ENCODE peak calls at places on chromosome 14, in ten cellular contexts. One of them, this sample, is unnamed. For H3K9me3, the result is how much of the 10 kb centered on the place peaks cover.

GRCh38 chr14:91290986-91291385 is 46.5 kb upstream of the GPR68 start:
- DNase-seq in right lobe of liver: no peak
- DNase-seq in MM.1S: no peak
- DNase-seq in GM23248: no peak
- DNase-seq in AG04450: no peak
- DNase-seq in astrocyte: no peak
- DNase-seq in tibial artery: no peak
- DNase-seq in mammary epithelial cell: no peak
- DNase-seq in left ventricle myocardium inferior: no peak
- DNase-seq in psoas muscle: no peak
- DNase-seq in this sample: no peak

GRCh38 chr14:25132734-25133422 is 82.9 kb upstream of the STXBP6 start:
- DNase-seq in right lobe of liver: peak
- DNase-seq in MM.1S: peak
- DNase-seq in GM23248: peak
- DNase-seq in AG04450: no peak
- DNase-seq in astrocyte: peak
- DNase-seq in tibial artery: peak
- DNase-seq in mammary epithelial cell: peak
- DNase-seq in left ventricle myocardium inferior: peak
- DNase-seq in psoas muscle: peak
- DNase-seq in this sample: peak

GRCh38 chr14:90472632-90473031 is 75.8 kb downstream of the CALM1 start:
- DNase-seq in right lobe of liver: no peak
- DNase-seq in MM.1S: no peak
- DNase-seq in GM23248: no peak
- DNase-seq in AG04450: no peak
- DNase-seq in astrocyte: no peak
- DNase-seq in tibial artery: no peak
- DNase-seq in mammary epithelial cell: no peak
- DNase-seq in left ventricle myocardium inferior: no peak
- DNase-seq in psoas muscle: no peak
- DNase-seq in this sample: no peak

GRCh38 chr14:21078726-21079125 is 8.6 kb downstream of the ARHGEF40 start:
- DNase-seq in right lobe of liver: no peak
- DNase-seq in MM.1S: no peak
- DNase-seq in GM23248: no peak
- DNase-seq in AG04450: no peak
- DNase-seq in astrocyte: no peak
- DNase-seq in tibial artery: no peak
- DNase-seq in mammary epithelial cell: no peak
- DNase-seq in left ventricle myocardium inferior: no peak
- DNase-seq in psoas muscle: no peak
- DNase-seq in this sample: no peak

GRCh38 chr14:33516898-33517436 is 433.9 kb downstream of the EGLN3 start:
- DNase-seq in right lobe of liver: no peak
- DNase-seq in MM.1S: no peak
- DNase-seq in GM23248: no peak
- DNase-seq in AG04450: no peak
- DNase-seq in astrocyte: no peak
- DNase-seq in tibial artery: no peak
- DNase-seq in mammary epithelial cell: no peak
- DNase-seq in left ventricle myocardium inferior: no peak
- DNase-seq in psoas muscle: no peak
- DNase-seq in this sample: no peak

GRCh38 chr14:36516719-36517241 is 3.3 kb downstream of the NKX2-1 start:
- DNase-seq in right lobe of liver: no peak
- DNase-seq in MM.1S: no peak
- DNase-seq in GM23248: no peak
- DNase-seq in AG04450: no peak
- DNase-seq in astrocyte: no peak
- DNase-seq in tibial artery: no peak
- DNase-seq in mammary epithelial cell: no peak
- DNase-seq in left ventricle myocardium inferior: no peak
- DNase-seq in psoas muscle: no peak
- DNase-seq in this sample: no peak

GRCh38 chr14:101196795-101197590 is 293.5 kb upstream of the RTL1 start:
- DNase-seq in right lobe of liver: peak
- DNase-seq in MM.1S: no peak
- DNase-seq in GM23248: no peak
- DNase-seq in AG04450: no peak
- DNase-seq in astrocyte: no peak
- DNase-seq in tibial artery: peak
- DNase-seq in mammary epithelial cell: no peak
- DNase-seq in left ventricle myocardium inferior: no peak
- DNase-seq in psoas muscle: no peak
- DNase-seq in this sample: no peak

GRCh38 chr14:51396222-51396815 is 156.3 kb downstream of the TMX1 start:
- DNase-seq in right lobe of liver: no peak
- DNase-seq in MM.1S: no peak
- DNase-seq in GM23248: peak
- DNase-seq in AG04450: peak
- DNase-seq in astrocyte: peak
- DNase-seq in tibial artery: peak
- DNase-seq in mammary epithelial cell: peak
- DNase-seq in left ventricle myocardium inferior: no peak
- DNase-seq in psoas muscle: no peak
- DNase-seq in this sample: peak

GRCh38 chr14:47857646-47858045 is 182.2 kb upstream of the MDGA2 start:
- DNase-seq in right lobe of liver: no peak
- DNase-seq in MM.1S: peak
- DNase-seq in GM23248: no peak
- DNase-seq in AG04450: no peak
- DNase-seq in astrocyte: no peak
- DNase-seq in tibial artery: no peak
- DNase-seq in mammary epithelial cell: no peak
- DNase-seq in left ventricle myocardium inferior: no peak
- DNase-seq in psoas muscle: no peak
- DNase-seq in this sample: no peak

GRCh38 chr14:91955168-91955567 is 7.7 kb upstream of the FBLN5 start:
- DNase-seq in right lobe of liver: no peak
- DNase-seq in MM.1S: no peak
- DNase-seq in GM23248: no peak
- DNase-seq in AG04450: no peak
- DNase-seq in astrocyte: no peak
- DNase-seq in tibial artery: no peak
- DNase-seq in mammary epithelial cell: no peak
- DNase-seq in left ventricle myocardium inferior: no peak
- DNase-seq in psoas muscle: no peak
- DNase-seq in this sample: no peak

GRCh38 chr14:105525861-105526780 is at the start of gene TMEM121:
- DNase-seq in right lobe of liver: no peak
- DNase-seq in MM.1S: peak
- DNase-seq in GM23248: peak
- DNase-seq in AG04450: no peak
- DNase-seq in astrocyte: no peak
- DNase-seq in tibial artery: no peak
- DNase-seq in mammary epithelial cell: no peak
- DNase-seq in left ventricle myocardium inferior: no peak
- DNase-seq in psoas muscle: no peak
- DNase-seq in this sample: peak

GRCh38 chr14:33566082-33566481 is 384.8 kb downstream of the EGLN3 start:
- DNase-seq in right lobe of liver: no peak
- DNase-seq in MM.1S: no peak
- DNase-seq in GM23248: no peak
- DNase-seq in AG04450: no peak
- DNase-seq in astrocyte: no peak
- DNase-seq in tibial artery: no peak
- DNase-seq in mammary epithelial cell: no peak
- DNase-seq in left ventricle myocardium inferior: no peak
- DNase-seq in psoas muscle: no peak
- DNase-seq in this sample: no peak

GRCh38 chr14:56487761-56488160 is 91.8 kb upstream of the TMEM260 start:
- DNase-seq in right lobe of liver: no peak
- DNase-seq in MM.1S: no peak
- DNase-seq in GM23248: peak
- DNase-seq in AG04450: no peak
- DNase-seq in astrocyte: peak
- DNase-seq in tibial artery: no peak
- DNase-seq in mammary epithelial cell: peak
- DNase-seq in left ventricle myocardium inferior: no peak
- DNase-seq in psoas muscle: no peak
- DNase-seq in this sample: no peak

GRCh38 chr14:56491299-56492285 is 88.0 kb upstream of the TMEM260 start:
- DNase-seq in right lobe of liver: no peak
- DNase-seq in MM.1S: peak
- DNase-seq in GM23248: peak
- DNase-seq in AG04450: peak
- DNase-seq in astrocyte: peak
- DNase-seq in tibial artery: peak
- DNase-seq in mammary epithelial cell: peak
- DNase-seq in left ventricle myocardium inferior: no peak
- DNase-seq in psoas muscle: no peak
- DNase-seq in this sample: peak

GRCh38 chr14:56487090-56487667 is 92.4 kb upstream of the TMEM260 start:
- DNase-seq in right lobe of liver: no peak
- DNase-seq in MM.1S: no peak
- DNase-seq in GM23248: peak
- DNase-seq in AG04450: no peak
- DNase-seq in astrocyte: no peak
- DNase-seq in tibial artery: no peak
- DNase-seq in mammary epithelial cell: peak
- DNase-seq in left ventricle myocardium inferior: no peak
- DNase-seq in psoas muscle: no peak
- DNase-seq in this sample: no peak

GRCh38 chr14:56490379-56490778 is 89.2 kb upstream of the TMEM260 start:
- DNase-seq in right lobe of liver: no peak
- DNase-seq in MM.1S: peak
- DNase-seq in GM23248: peak
- DNase-seq in AG04450: no peak
- DNase-seq in astrocyte: peak
- DNase-seq in tibial artery: no peak
- DNase-seq in mammary epithelial cell: peak
- DNase-seq in left ventricle myocardium inferior: no peak
- DNase-seq in psoas muscle: no peak
- DNase-seq in this sample: no peak

GRCh38 chr14:56488306-56488705 is 91.3 kb upstream of the TMEM260 start:
- DNase-seq in right lobe of liver: no peak
- DNase-seq in MM.1S: no peak
- DNase-seq in GM23248: no peak
- DNase-seq in AG04450: no peak
- DNase-seq in astrocyte: no peak
- DNase-seq in tibial artery: no peak
- DNase-seq in mammary epithelial cell: peak
- DNase-seq in left ventricle myocardium inferior: no peak
- DNase-seq in psoas muscle: no peak
- DNase-seq in this sample: no peak
- H3K4me3 ChIP-seq in right lobe of liver: no peak
- H3K4me3 ChIP-seq in MM.1S: no peak
- H3K4me3 ChIP-seq in GM23248: no peak
- H3K4me3 ChIP-seq in AG04450: no peak
- H3K4me3 ChIP-seq in astrocyte: no peak
- H3K4me3 ChIP-seq in tibial artery: no peak
- H3K4me3 ChIP-seq in mammary epithelial cell: no peak
- H3K4me3 ChIP-seq in left ventricle myocardium inferior: no peak
- H3K4me3 ChIP-seq in psoas muscle: no peak
- H3K4me3 ChIP-seq in this sample: no peak

DNA sequence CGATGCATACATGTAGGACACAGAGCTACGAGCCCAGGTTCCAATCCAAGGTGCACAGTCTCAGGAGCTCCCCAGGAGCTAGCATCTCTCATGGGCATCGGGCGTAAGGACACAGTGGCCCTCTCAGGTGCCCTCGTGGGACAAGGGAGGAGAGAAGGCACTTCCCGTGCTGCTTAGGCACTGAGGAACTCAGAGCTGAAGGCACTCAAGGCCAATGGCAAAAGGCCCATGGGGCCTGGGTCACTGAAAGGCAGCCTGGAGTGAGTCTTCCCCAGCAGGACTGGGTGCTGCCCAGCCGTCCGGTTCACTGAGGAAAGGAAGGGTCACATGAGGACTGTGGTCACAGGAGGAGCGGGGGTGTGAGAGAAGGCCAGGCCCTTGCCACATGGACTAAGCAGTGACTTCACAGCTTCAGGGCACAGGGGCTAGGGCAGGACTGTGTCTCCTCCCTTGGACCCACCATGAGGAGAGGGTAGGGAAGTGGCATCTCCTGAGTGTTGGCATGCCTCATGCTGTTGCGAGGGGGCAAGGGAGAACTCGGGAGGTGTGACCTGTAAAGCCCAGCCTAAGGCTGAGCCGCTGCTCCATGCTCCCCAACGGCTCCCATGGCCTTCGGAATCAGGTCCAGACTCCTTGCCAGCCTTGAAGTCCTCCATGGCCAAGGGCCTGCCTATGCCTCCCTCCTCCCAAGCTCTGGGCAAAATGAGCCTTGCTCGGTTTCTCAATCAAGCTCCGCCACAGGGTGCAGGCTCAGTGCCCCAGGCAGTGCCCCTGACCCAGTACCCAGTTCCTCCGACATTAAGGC is 51.8 kb downstream of the CHGA start:
- DNase-seq in right lobe of liver: peak
- DNase-seq in MM.1S: no peak
- DNase-seq in GM23248: no peak
- DNase-seq in AG04450: no peak
- DNase-seq in astrocyte: no peak
- DNase-seq in tibial artery: no peak
- DNase-seq in mammary epithelial cell: no peak
- DNase-seq in left ventricle myocardium inferior: peak
- DNase-seq in psoas muscle: no peak
- DNase-seq in this sample: no peak
- H3K9me3 ChIP-seq in right lobe of liver: under half
- H3K9me3 ChIP-seq in MM.1S: under half
- H3K9me3 ChIP-seq in GM23248: under half
- H3K9me3 ChIP-seq in AG04450: under half
- H3K9me3 ChIP-seq in astrocyte: under half
- H3K9me3 ChIP-seq in tibial artery: under half
- H3K9me3 ChIP-seq in mammary epithelial cell: under half
- H3K9me3 ChIP-seq in left ventricle myocardium inferior: under half
- H3K9me3 ChIP-seq in psoas muscle: under half
- H3K9me3 ChIP-seq in this sample: under half

GRCh38 chr14:99035268-99035667 is 236.7 kb downstream of the BCL11B start:
- DNase-seq in right lobe of liver: no peak
- DNase-seq in MM.1S: no peak
- DNase-seq in GM23248: peak
- DNase-seq in AG04450: no peak
- DNase-seq in astrocyte: peak
- DNase-seq in tibial artery: peak
- DNase-seq in mammary epithelial cell: peak
- DNase-seq in left ventricle myocardium inferior: peak
- DNase-seq in psoas muscle: peak
- DNase-seq in this sample: no peak
- H3K4me3 ChIP-seq in right lobe of liver: no peak
- H3K4me3 ChIP-seq in MM.1S: no peak
- H3K4me3 ChIP-seq in GM23248: peak
- H3K4me3 ChIP-seq in AG04450: no peak
- H3K4me3 ChIP-seq in astrocyte: no peak
- H3K4me3 ChIP-seq in tibial artery: peak
- H3K4me3 ChIP-seq in mammary epithelial cell: no peak
- H3K4me3 ChIP-seq in left ventricle myocardium inferior: peak
- H3K4me3 ChIP-seq in psoas muscle: no peak
- H3K4me3 ChIP-seq in this sample: no peak

DNA sequence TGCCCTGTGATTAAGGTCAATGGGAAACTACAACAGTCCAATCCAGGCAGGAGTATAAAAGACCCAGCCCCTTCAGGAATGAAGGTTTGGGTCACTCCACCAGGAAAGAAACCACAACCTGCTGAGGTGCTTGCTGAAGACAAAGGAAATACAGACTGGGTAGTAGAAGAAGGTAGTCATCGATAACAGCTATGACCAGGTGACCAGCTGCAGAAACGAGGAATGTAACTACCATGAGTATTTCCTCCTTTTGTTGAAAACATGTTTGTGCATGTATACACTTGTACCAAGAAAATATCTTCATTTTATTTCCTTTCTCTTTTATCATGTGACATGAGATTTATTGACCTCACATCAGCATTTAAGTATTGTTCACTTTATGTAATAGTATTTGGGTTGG is 409.1 kb downstream of the FOXG1 start:
- DNase-seq in right lobe of liver: no peak
- DNase-seq in MM.1S: no peak
- DNase-seq in GM23248: no peak
- DNase-seq in AG04450: no peak
- DNase-seq in astrocyte: no peak
- DNase-seq in tibial artery: no peak
- DNase-seq in mammary epithelial cell: no peak
- DNase-seq in left ventricle myocardium inferior: no peak
- DNase-seq in psoas muscle: no peak
- DNase-seq in this sample: no peak
- H3K9me3 ChIP-seq in right lobe of liver: under half
- H3K9me3 ChIP-seq in MM.1S: under half
- H3K9me3 ChIP-seq in GM23248: under half
- H3K9me3 ChIP-seq in AG04450: under half
- H3K9me3 ChIP-seq in astrocyte: under half
- H3K9me3 ChIP-seq in tibial artery: under half
- H3K9me3 ChIP-seq in mammary epithelial cell: under half
- H3K9me3 ChIP-seq in left ventricle myocardium inferior: under half
- H3K9me3 ChIP-seq in psoas muscle: under half
- H3K9me3 ChIP-seq in this sample: under half